ENCODE peak calls at places on chromosomes 11 and 22, in six cellular contexts. S is HCT116, Q is H1, F is K562, I is GM12878, L is HepG2. O is an unnamed sample.

GRCh38 chr11:121236115-121237001 is 56.2 kb upstream of the SC5D start:
- DNase-seq in S (no peak), Q (no peak), F (no peak), I (peak), L (no peak), O (no peak)

GRCh38 chr22:21876486-21877176 is 9.2 kb upstream of the MAPK1 start:
- DNase-seq in S (no peak), Q (no peak), F (peak), I (no peak), L (no peak), O (peak)

GRCh38 chr11:71108013-71108865 is 144.1 kb downstream of the SHANK2 start:
- DNase-seq in S (no peak), Q (no peak), F (no peak), I (no peak), L (no peak), O (no peak)

GRCh38 chr11:2327032-2327431 is 25.2 kb downstream of the TSPAN32 start:
- DNase-seq in S (no peak), Q (no peak), F (no peak), I (no peak), L (no peak), O (no peak)

GRCh38 chr11:3849297-3849874 is 6.1 kb upstream of the STIM1 start:
- DNase-seq in S (no peak), Q (no peak), F (no peak), I (no peak), L (peak), O (peak)

GRCh38 chr22:39356464-39356863 is 6.7 kb downstream of the SYNGR1 start:
- DNase-seq in S (no peak), Q (no peak), F (no peak), I (no peak), L (no peak), O (no peak)

GRCh38 chr11:58968251-58968711 is 29.0 kb downstream of the GLYATL1 start:
- DNase-seq in S (no peak), Q (no peak), F (no peak), I (no peak), L (no peak), O (no peak)

GRCh38 chr11:8111636-8112035 is 30.6 kb downstream of the TUB start:
- DNase-seq in S (no peak), Q (no peak), F (no peak), I (no peak), L (no peak), O (no peak)

GRCh38 chr11:62122076-62122475 is 1.7 kb upstream of the INCENP start:
- DNase-seq in S (peak), Q (no peak), F (peak), I (no peak), L (peak), O (peak)

GRCh38 chr11:116502641-116503061 is 270.1 kb downstream of the BUD13 start:
- DNase-seq in S (no peak), Q (no peak), F (no peak), I (no peak), L (no peak), O (no peak)

GRCh38 chr11:72984448-72985077 is 157.6 kb downstream of the FCHSD2 start:
- DNase-seq in S (no peak), Q (no peak), F (no peak), I (no peak), L (no peak), O (no peak)

GRCh38 chr11:125155100-125155444 is 9.5 kb upstream of the PKNOX2 start:
- DNase-seq in S (no peak), Q (no peak), F (no peak), I (no peak), L (no peak), O (no peak)

GRCh38 chr11:96001037-96001436 is 77.1 kb upstream of the MTMR2 start:
- DNase-seq in S (no peak), Q (no peak), F (no peak), I (no peak), L (no peak), O (no peak)
- TF ChIP-seq RAD21 in S (no peak), Q (no peak), F (no peak), I (no peak), L (no peak), O (no peak)

DNA sequence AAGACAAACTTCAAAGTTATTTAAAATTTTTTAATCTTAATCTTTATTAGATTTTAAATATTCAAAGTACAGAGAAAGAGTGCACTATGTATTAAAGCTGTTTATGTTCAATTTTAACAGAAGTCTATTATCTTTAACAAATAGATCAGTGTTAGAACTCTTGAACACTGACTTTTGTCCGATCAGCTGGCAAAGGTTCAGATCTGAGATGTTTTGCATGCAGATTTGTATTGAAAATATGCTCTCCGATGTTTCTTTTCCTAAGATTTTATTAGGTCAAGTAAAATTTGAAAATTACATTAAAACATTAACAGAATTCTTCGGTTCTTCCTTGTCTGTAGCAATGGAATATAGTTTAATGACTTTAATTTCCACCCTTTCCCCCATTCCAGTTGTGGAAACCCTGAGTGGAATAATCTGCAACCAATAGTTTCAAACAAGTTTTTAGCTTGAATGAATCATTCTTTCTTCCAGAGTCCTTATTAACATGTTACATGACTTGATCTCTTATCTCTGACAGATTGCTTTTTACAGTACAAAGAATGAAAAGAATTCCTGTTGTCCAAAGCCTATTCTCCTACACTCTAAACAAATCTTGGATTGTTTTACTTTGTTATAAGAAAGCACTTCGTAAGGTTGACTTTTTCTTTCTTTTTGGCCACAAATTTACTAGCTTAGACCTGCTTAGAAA is 11.4 kb upstream of the TCP11L1 start:
- DNase-seq in S (no peak), Q (no peak), F (no peak), I (no peak), L (no peak), O (no peak)
- TF ChIP-seq YY1 in S (no peak), Q (no peak), F (no peak), I (no peak), L (no peak), O (no peak)

DNA sequence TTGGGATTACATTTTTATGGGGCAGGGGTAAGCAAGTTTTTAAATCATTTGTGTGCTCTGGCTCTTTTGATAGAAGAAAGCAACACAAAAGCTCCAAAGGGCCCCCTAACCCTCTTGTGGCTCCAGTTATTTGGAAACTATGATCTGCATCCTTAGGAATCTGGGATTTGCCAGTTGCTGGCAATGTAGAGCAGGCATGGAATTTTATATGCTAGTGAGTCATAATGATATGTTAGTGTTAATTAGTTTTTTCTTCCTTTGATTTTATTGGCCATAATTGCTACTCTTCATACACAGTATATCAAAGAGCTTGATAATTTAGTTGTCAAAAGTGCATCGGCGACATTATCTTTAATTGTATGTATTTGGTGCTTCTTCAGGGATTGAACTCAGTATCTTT is 10.1 kb downstream of the RAG1 start:
- DNase-seq in S (no peak), Q (no peak), F (no peak), I (no peak), L (no peak), O (no peak)
- TF ChIP-seq RAD21 in S (no peak), Q (no peak), F (no peak), I (no peak), L (no peak), O (no peak)

GRCh38 chr11:18383388-18384156 is 10.8 kb upstream of the LDHA start:
- DNase-seq in S (peak), Q (no peak), F (peak), I (peak), L (peak), O (peak)
- TF ChIP-seq YY1 in S (no peak), Q (no peak), F (peak), I (peak), L (peak), O (peak)

DNA sequence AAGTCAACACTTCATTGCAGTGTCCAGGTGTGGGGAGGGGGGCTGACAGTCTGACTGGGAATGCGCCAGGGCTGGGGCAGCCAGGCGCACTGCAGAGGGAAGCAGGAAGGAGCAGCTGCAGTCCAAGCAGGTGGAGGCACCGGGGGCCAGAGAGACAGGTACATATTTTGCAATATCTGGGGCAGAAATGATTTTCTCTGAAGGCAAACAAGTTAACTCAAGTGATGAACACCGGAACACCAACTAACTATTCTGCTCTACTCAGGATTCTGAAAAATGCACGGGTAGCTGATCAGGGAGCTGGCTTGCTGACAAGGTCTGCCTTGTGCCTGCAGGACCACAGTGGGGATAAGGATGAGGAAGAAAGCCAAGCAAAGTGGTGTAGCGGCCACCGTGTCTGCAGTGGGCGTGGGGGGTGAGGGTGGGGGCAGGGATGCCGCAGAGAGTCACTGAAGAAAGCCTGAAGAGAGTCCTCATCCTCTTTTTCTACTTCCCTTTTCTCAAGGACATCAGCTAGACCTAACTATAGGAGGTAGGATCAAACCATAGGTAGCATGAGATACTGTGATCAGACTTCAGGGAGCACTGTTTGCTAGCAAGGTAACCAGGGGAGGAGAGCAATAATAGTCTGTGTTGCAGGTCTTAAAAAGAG is 83.4 kb downstream of the SCN3B start:
- DNase-seq in S (no peak), Q (no peak), F (no peak), I (no peak), L (no peak), O (no peak)
- TF ChIP-seq RAD21 in S (no peak), Q (no peak), F (no peak), I (no peak), L (no peak), O (no peak)

DNA sequence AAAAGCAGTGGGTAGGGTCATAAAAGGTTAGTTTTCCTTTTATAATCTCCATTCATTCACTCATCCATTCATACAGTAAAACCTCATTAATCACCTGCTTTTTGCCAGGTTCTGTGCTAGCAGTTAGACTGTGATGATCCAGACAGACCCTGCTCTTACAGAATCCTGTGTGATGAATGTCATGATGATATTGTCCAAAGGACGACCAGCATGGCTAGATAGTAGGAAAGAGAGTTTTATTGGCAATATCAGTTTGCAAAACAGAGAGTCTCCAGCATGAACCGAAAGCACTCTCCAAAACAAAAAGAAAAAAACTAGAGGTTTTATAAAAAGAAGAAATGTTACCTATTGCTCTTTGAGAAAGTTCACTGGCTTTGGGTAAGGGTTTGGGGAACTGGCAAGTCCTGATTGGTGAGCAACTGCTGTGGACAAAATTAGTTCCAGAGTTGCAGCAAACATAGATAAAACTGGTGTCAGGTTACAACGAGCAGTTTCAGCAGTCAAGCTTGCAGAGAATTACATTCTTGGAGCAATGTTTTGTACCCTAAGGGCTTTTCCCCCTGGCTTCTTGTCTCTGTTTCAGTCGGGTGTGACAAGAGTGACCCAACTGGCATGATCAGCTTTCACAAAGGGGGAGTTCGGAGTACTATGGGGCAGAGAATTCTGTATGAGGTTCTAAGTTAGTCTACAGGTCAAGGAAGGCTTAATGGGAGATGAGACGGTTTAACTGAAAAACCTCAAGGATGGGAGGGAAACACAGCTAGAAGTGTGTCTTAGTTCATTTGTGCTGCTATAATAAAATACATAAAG is 58.3 kb downstream of the HSD17B12 start:
- DNase-seq in S (peak), Q (no peak), F (peak), I (no peak), L (peak), O (no peak)
- TF ChIP-seq YY1 in S (no peak), Q (no peak), F (no peak), I (no peak), L (no peak), O (no peak)

GRCh38 chr22:37681556-37682049 is 4.5 kb upstream of the NOL12 start:
- DNase-seq in S (peak), Q (no peak), F (peak), I (no peak), L (peak), O (peak)
- TF ChIP-seq RAD21 in S (no peak), Q (peak), F (peak), I (peak), L (peak), O (peak)

DNA sequence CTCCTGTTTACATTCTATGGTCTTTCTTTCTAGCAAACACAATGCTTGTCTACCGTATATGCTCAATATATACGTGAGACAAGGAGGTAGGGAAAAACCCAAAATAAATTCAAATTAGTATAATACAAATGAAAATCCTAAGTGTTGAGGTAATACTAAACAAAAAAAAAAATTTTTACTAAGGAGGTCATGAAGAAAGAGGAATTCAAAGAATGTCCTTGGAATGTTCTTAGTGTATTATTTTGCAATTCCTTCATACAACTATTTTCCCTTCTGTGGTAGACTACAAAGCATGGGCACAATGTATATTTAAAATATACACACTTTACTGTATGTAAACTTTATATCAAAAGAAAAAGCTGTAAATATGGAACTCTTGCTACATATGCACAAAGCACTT is 36.4 kb downstream of the PIK3C2A start:
- DNase-seq in S (no peak), Q (no peak), F (no peak), I (no peak), L (no peak), O (no peak)
- TF ChIP-seq YY1 in S (no peak), Q (no peak), F (no peak), I (no peak), L (no peak), O (no peak)